ENCODE peak calls at places on chromosomes 2 and 18, in nine cellular contexts. One of them, this sample, is unnamed.

GRCh38 chr2:23630961-23631360 is 246.0 kb downstream of the KLHL29 start:
- DNase-seq in stomach: no peak
- DNase-seq in HCT116: no peak
- DNase-seq in A549: no peak
- DNase-seq in sigmoid colon: no peak
- DNase-seq in esophagus squamous epithelium: no peak
- DNase-seq in ovary: no peak
- DNase-seq in endothelial cell of umbilical vein: no peak
- DNase-seq in HepG2: no peak
- DNase-seq in this sample: no peak

GRCh38 chr2:239767016-239767905 is 257.9 kb downstream of the NDUFA10 start:
- DNase-seq in endothelial cell of umbilical vein: no peak
- DNase-seq in HCT116: no peak
- DNase-seq in esophagus squamous epithelium: no peak
- DNase-seq in HepG2: no peak
- DNase-seq in sigmoid colon: peak; percentile 51
- DNase-seq in stomach: no peak
- DNase-seq in ovary: peak; percentile 15
- DNase-seq in A549: no peak
- DNase-seq in this sample: no peak

GRCh38 chr18:56028514-56028913 is 440.5 kb upstream of the TCF4 start:
- DNase-seq in sigmoid colon: no peak
- DNase-seq in ovary: no peak
- DNase-seq in stomach: no peak
- DNase-seq in HCT116: no peak
- DNase-seq in A549: peak; percentile 1
- DNase-seq in esophagus squamous epithelium: no peak
- DNase-seq in HepG2: no peak
- DNase-seq in endothelial cell of umbilical vein: peak; percentile 8
- DNase-seq in this sample: no peak

GRCh38 chr2:8049111-8049720 is 632.6 kb upstream of the ID2 start:
- DNase-seq in HepG2: no peak
- DNase-seq in endothelial cell of umbilical vein: no peak
- DNase-seq in stomach: no peak
- DNase-seq in sigmoid colon: no peak
- DNase-seq in ovary: no peak
- DNase-seq in A549: no peak
- DNase-seq in HCT116: no peak
- DNase-seq in esophagus squamous epithelium: no peak
- DNase-seq in this sample: no peak

GRCh38 chr2:71934595-71935263 is 212.9 kb downstream of the CYP26B1 start:
- DNase-seq in sigmoid colon: peak; percentile 85
- DNase-seq in esophagus squamous epithelium: no peak
- DNase-seq in HepG2: no peak
- DNase-seq in ovary: no peak
- DNase-seq in stomach: no peak
- DNase-seq in HCT116: no peak
- DNase-seq in A549: no peak
- DNase-seq in endothelial cell of umbilical vein: no peak
- DNase-seq in this sample: peak; percentile 52

GRCh38 chr2:210302326-210302725 is 12.6 kb downstream of the MYL1 start:
- DNase-seq in esophagus squamous epithelium: no peak
- DNase-seq in HCT116: no peak
- DNase-seq in ovary: no peak
- DNase-seq in A549: no peak
- DNase-seq in stomach: no peak
- DNase-seq in endothelial cell of umbilical vein: no peak
- DNase-seq in HepG2: no peak
- DNase-seq in sigmoid colon: no peak
- DNase-seq in this sample: no peak

GRCh38 chr18:45839415-45840395 is 14.2 kb downstream of the SIGLEC15 start:
- DNase-seq in HepG2: peak; percentile 23
- DNase-seq in sigmoid colon: no peak
- DNase-seq in HCT116: peak; percentile 10
- DNase-seq in stomach: peak; percentile 67
- DNase-seq in endothelial cell of umbilical vein: peak; percentile 70
- DNase-seq in ovary: no peak
- DNase-seq in A549: no peak
- DNase-seq in esophagus squamous epithelium: no peak
- DNase-seq in this sample: no peak

GRCh38 chr2:53903011-53903410 is 43.2 kb upstream of the GPR75 start:
- DNase-seq in endothelial cell of umbilical vein: no peak
- DNase-seq in ovary: no peak
- DNase-seq in HCT116: no peak
- DNase-seq in esophagus squamous epithelium: no peak
- DNase-seq in HepG2: no peak
- DNase-seq in sigmoid colon: no peak
- DNase-seq in A549: no peak
- DNase-seq in stomach: no peak
- DNase-seq in this sample: no peak

GRCh38 chr2:175854149-175854548 is 147.9 kb downstream of the LNPK start:
- DNase-seq in endothelial cell of umbilical vein: no peak
- DNase-seq in HCT116: no peak
- DNase-seq in ovary: no peak
- DNase-seq in HepG2: no peak
- DNase-seq in esophagus squamous epithelium: no peak
- DNase-seq in sigmoid colon: no peak
- DNase-seq in A549: no peak
- DNase-seq in stomach: no peak
- DNase-seq in this sample: no peak

GRCh38 chr18:46899274-46899948 is 17.9 kb downstream of the PIAS2 start:
- DNase-seq in stomach: no peak
- DNase-seq in HepG2: no peak
- DNase-seq in endothelial cell of umbilical vein: no peak
- DNase-seq in A549: no peak
- DNase-seq in ovary: no peak
- DNase-seq in esophagus squamous epithelium: no peak
- DNase-seq in HCT116: no peak
- DNase-seq in sigmoid colon: no peak
- DNase-seq in this sample: no peak

GRCh38 chr2:198767694-198768093 is 690.0 kb downstream of the SATB2 start:
- DNase-seq in HCT116: no peak
- DNase-seq in sigmoid colon: no peak
- DNase-seq in A549: no peak
- DNase-seq in ovary: no peak
- DNase-seq in endothelial cell of umbilical vein: no peak
- DNase-seq in esophagus squamous epithelium: no peak
- DNase-seq in HepG2: no peak
- DNase-seq in stomach: no peak
- DNase-seq in this sample: no peak

GRCh38 chr2:15269043-15269442 is 292.1 kb downstream of the NBAS start:
- DNase-seq in ovary: no peak
- DNase-seq in stomach: no peak
- DNase-seq in sigmoid colon: no peak
- DNase-seq in A549: no peak
- DNase-seq in HCT116: no peak
- DNase-seq in HepG2: no peak
- DNase-seq in esophagus squamous epithelium: no peak
- DNase-seq in endothelial cell of umbilical vein: no peak
- DNase-seq in this sample: no peak
- H3K4me3 ChIP-seq in ovary: no peak overlapping the region
- H3K4me3 ChIP-seq in stomach: no peak overlapping the region
- H3K4me3 ChIP-seq in sigmoid colon: no peak overlapping the region
- H3K4me3 ChIP-seq in A549: no peak overlapping the region
- H3K4me3 ChIP-seq in HCT116: no peak overlapping the region
- H3K4me3 ChIP-seq in HepG2: no peak overlapping the region
- H3K4me3 ChIP-seq in esophagus squamous epithelium: no peak overlapping the region
- H3K4me3 ChIP-seq in endothelial cell of umbilical vein: no peak overlapping the region
- H3K4me3 ChIP-seq in this sample: no peak overlapping the region

GRCh38 chr2:96538487-96539214 is 2.1 kb downstream of the ARID5A start:
- DNase-seq in HCT116: no peak
- DNase-seq in endothelial cell of umbilical vein: peak; percentile 88
- DNase-seq in HepG2: peak; percentile 74
- DNase-seq in A549: no peak
- DNase-seq in stomach: peak; percentile 77
- DNase-seq in esophagus squamous epithelium: peak; percentile 56
- DNase-seq in sigmoid colon: peak; percentile 86
- DNase-seq in ovary: peak; percentile 71
- DNase-seq in this sample: peak; percentile 98
- TF ChIP-seq POLR2A in HCT116: no peak
- TF ChIP-seq POLR2A in endothelial cell of umbilical vein: no peak
- TF ChIP-seq POLR2A in HepG2: no peak
- TF ChIP-seq POLR2A in A549: no peak
- TF ChIP-seq POLR2A in stomach: no peak
- TF ChIP-seq POLR2A in esophagus squamous epithelium: no peak
- TF ChIP-seq POLR2A in sigmoid colon: peak; percentile 45
- TF ChIP-seq POLR2A in ovary: no peak
- TF ChIP-seq POLR2A in this sample: no peak

GRCh38 chr2:232434091-232434490 is 21.9 kb upstream of the ALPI start:
- DNase-seq in A549: no peak
- DNase-seq in HCT116: no peak
- DNase-seq in HepG2: no peak
- DNase-seq in sigmoid colon: no peak
- DNase-seq in esophagus squamous epithelium: no peak
- DNase-seq in ovary: no peak
- DNase-seq in stomach: no peak
- DNase-seq in endothelial cell of umbilical vein: no peak
- DNase-seq in this sample: no peak

GRCh38 chr2:232435375-232435648 is 20.6 kb upstream of the ALPI start:
- DNase-seq in ovary: no peak
- DNase-seq in HepG2: no peak
- DNase-seq in A549: no peak
- DNase-seq in HCT116: no peak
- DNase-seq in sigmoid colon: no peak
- DNase-seq in endothelial cell of umbilical vein: no peak
- DNase-seq in stomach: no peak
- DNase-seq in esophagus squamous epithelium: no peak
- DNase-seq in this sample: no peak

GRCh38 chr2:232431705-232432590 is 24.0 kb upstream of the ALPI start:
- DNase-seq in HepG2: no peak
- DNase-seq in ovary: no peak
- DNase-seq in endothelial cell of umbilical vein: no peak
- DNase-seq in esophagus squamous epithelium: no peak
- DNase-seq in A549: no peak
- DNase-seq in HCT116: no peak
- DNase-seq in stomach: no peak
- DNase-seq in sigmoid colon: no peak
- DNase-seq in this sample: no peak

GRCh38 chr2:232434563-232435374 is 21.2 kb upstream of the ALPI start:
- DNase-seq in endothelial cell of umbilical vein: no peak
- DNase-seq in esophagus squamous epithelium: no peak
- DNase-seq in sigmoid colon: no peak
- DNase-seq in stomach: no peak
- DNase-seq in ovary: no peak
- DNase-seq in A549: no peak
- DNase-seq in HCT116: no peak
- DNase-seq in HepG2: no peak
- DNase-seq in this sample: no peak

GRCh38 chr2:232432598-232433184 is 23.3 kb upstream of the ALPI start:
- DNase-seq in HCT116: no peak
- DNase-seq in endothelial cell of umbilical vein: no peak
- DNase-seq in ovary: no peak
- DNase-seq in esophagus squamous epithelium: no peak
- DNase-seq in A549: no peak
- DNase-seq in sigmoid colon: no peak
- DNase-seq in HepG2: no peak
- DNase-seq in stomach: no peak
- DNase-seq in this sample: no peak
- TF ChIP-seq CTCF in HCT116: peak; percentile 45
- TF ChIP-seq CTCF in endothelial cell of umbilical vein: peak; percentile 38
- TF ChIP-seq CTCF in ovary: no peak
- TF ChIP-seq CTCF in esophagus squamous epithelium: no peak
- TF ChIP-seq CTCF in A549: no peak
- TF ChIP-seq CTCF in sigmoid colon: no peak
- TF ChIP-seq CTCF in HepG2: peak; percentile 62
- TF ChIP-seq CTCF in stomach: no peak
- TF ChIP-seq CTCF in this sample: no peak

DNA sequence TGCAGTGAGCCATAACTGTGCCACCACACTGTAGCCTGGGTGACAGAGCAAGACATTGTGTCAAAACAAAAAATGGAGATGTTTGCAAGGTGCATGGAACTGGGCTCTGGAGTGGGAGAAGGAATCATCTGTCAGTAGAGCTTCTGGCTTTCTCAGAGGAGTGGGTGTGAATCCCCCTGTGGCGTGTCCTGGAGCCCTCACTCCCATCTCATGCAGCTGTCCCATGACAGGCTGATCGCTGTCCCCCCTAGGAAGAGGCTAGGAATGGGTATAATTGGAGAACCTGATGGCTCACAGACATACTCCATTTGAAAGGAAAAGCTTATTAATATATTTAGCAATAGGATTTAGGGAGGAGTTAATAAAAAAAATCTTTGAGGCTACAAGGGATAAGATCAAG is 125.8 kb upstream of the EPB41L3 start:
- DNase-seq in endothelial cell of umbilical vein: no peak
- DNase-seq in ovary: no peak
- DNase-seq in sigmoid colon: no peak
- DNase-seq in A549: no peak
- DNase-seq in HepG2: no peak
- DNase-seq in HCT116: no peak
- DNase-seq in stomach: no peak
- DNase-seq in esophagus squamous epithelium: no peak
- DNase-seq in this sample: no peak
- H3K4me3 ChIP-seq in endothelial cell of umbilical vein: no peak overlapping the region
- H3K4me3 ChIP-seq in ovary: no peak overlapping the region
- H3K4me3 ChIP-seq in sigmoid colon: no peak overlapping the region
- H3K4me3 ChIP-seq in A549: no peak overlapping the region
- H3K4me3 ChIP-seq in HepG2: no peak overlapping the region
- H3K4me3 ChIP-seq in HCT116: no peak overlapping the region
- H3K4me3 ChIP-seq in stomach: no peak overlapping the region
- H3K4me3 ChIP-seq in esophagus squamous epithelium: no peak overlapping the region
- H3K4me3 ChIP-seq in this sample: no peak overlapping the region